ENCODE peak calls at places on chromosomes 3 and 15, in four cellular contexts. One of them, this sample, is unnamed. For H3K79me1, the result is how much of the 10 kb centered on the place peaks cover.

GRCh38 chr3:126851382-126851781 is 131.5 kb upstream of the PLXNA1 start:
- DNase-seq in IMR-90: no peak
- DNase-seq in H9: peak
- DNase-seq in mesenchymal stem cell: no peak
- DNase-seq in this sample: no peak

GRCh38 chr15:75947117-75947516 is 43.4 kb downstream of the FBXO22 start:
- DNase-seq in IMR-90: peak
- DNase-seq in H9: no peak
- DNase-seq in mesenchymal stem cell: peak
- DNase-seq in this sample: peak

GRCh38 chr15:51992953-51993352 is 21.4 kb upstream of the LEO1 start:
- DNase-seq in IMR-90: peak
- DNase-seq in H9: no peak
- DNase-seq in mesenchymal stem cell: no peak
- DNase-seq in this sample: peak

GRCh38 chr3:197183582-197183981 is 114.8 kb downstream of the DLG1 start:
- DNase-seq in IMR-90: no peak
- DNase-seq in H9: peak
- DNase-seq in mesenchymal stem cell: no peak
- DNase-seq in this sample: no peak

GRCh38 chr3:78861156-78861555 is 906.6 kb downstream of the ROBO1 start:
- DNase-seq in IMR-90: no peak
- DNase-seq in H9: no peak
- DNase-seq in mesenchymal stem cell: no peak
- DNase-seq in this sample: no peak

GRCh38 chr3:69842789-69843188 is 103.5 kb downstream of the MITF start:
- DNase-seq in IMR-90: no peak
- DNase-seq in H9: no peak
- DNase-seq in mesenchymal stem cell: no peak
- DNase-seq in this sample: no peak

GRCh38 chr3:70308760-70309159 is 3.7 kb downstream of the MDFIC2 start:
- DNase-seq in IMR-90: peak
- DNase-seq in H9: peak
- DNase-seq in mesenchymal stem cell: no peak
- DNase-seq in this sample: no peak

GRCh38 chr3:42612928-42613327 is 12.4 kb downstream of the NKTR start:
- DNase-seq in IMR-90: no peak
- DNase-seq in H9: no peak
- DNase-seq in mesenchymal stem cell: no peak
- DNase-seq in this sample: no peak

GRCh38 chr15:99961011-99961441 is 227.8 kb upstream of the LYSMD4 start:
- DNase-seq in IMR-90: no peak
- DNase-seq in H9: peak
- DNase-seq in mesenchymal stem cell: peak
- DNase-seq in this sample: no peak

GRCh38 chr3:110391640-110392395 is 679.8 kb upstream of the NECTIN3 start:
- DNase-seq in IMR-90: peak
- DNase-seq in H9: no peak
- DNase-seq in mesenchymal stem cell: peak
- DNase-seq in this sample: no peak

GRCh38 chr15:80010131-80010673 is 39.2 kb upstream of the BCL2A1 start:
- DNase-seq in IMR-90: no peak
- DNase-seq in H9: no peak
- DNase-seq in mesenchymal stem cell: no peak
- DNase-seq in this sample: no peak

GRCh38 chr3:157231071-157231470 is 71.1 kb upstream of the CCNL1 start:
- DNase-seq in IMR-90: peak
- DNase-seq in H9: no peak
- DNase-seq in mesenchymal stem cell: no peak
- DNase-seq in this sample: no peak

GRCh38 chr15:96349034-96349932 is 18.8 kb downstream of the NR2F2 start:
- DNase-seq in IMR-90: no peak
- DNase-seq in H9: no peak
- DNase-seq in mesenchymal stem cell: peak
- DNase-seq in this sample: no peak

GRCh38 chr3:115148142-115148790 is 1.2 kb upstream of the ZBTB20 start:
- DNase-seq in IMR-90: peak
- DNase-seq in H9: no peak
- DNase-seq in mesenchymal stem cell: no peak
- DNase-seq in this sample: no peak

GRCh38 chr15:72725446-72725845 is 39.4 kb downstream of the BBS4 start:
- DNase-seq in IMR-90: no peak
- DNase-seq in H9: no peak
- DNase-seq in mesenchymal stem cell: no peak
- DNase-seq in this sample: no peak

GRCh38 chr15:38699633-38700230 is 135.1 kb upstream of the RASGRP1 start:
- DNase-seq in IMR-90: peak
- DNase-seq in H9: peak
- DNase-seq in mesenchymal stem cell: peak
- DNase-seq in this sample: peak

DNA sequence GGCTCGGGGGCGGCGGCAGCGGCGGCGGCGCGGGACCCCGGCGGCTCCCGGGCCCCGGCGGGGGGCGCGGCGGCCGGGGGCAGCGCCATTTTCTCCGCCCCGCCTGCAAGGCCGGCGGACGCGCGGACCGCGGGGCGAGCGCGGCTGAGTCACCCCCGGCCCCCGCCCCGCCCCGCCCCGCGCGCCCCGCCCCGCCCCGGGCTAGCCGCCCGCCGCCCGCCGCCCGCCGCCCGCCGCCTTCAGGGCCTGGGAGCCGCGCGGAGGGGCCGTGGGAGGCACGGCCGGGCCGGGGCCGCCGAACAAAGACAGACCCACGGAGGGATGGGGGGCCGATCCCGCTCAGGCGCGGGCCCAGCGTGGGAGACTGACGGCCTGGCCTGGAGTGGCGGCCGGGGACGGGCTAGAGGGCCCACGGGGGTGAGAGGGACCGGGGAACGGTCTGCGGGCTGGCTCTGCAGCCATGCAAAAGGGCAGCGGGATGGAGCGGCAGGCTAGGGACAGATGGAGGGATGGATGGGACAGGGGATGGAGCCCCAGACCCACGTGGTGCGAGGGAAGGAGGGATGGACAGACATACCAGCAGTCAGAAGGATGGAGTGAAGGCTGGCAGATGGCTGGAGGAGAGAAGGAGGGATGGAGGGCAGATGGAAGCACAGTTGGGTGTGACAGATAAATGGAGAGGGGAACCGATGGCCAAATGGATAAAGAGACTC is at the start of gene EIF4E3:
- DNase-seq in IMR-90: peak
- DNase-seq in H9: peak
- DNase-seq in mesenchymal stem cell: peak
- DNase-seq in this sample: no peak
- H4K91ac ChIP-seq in IMR-90: peak
- H4K91ac ChIP-seq in H9: no peak
- H4K91ac ChIP-seq in mesenchymal stem cell: peak
- H4K91ac ChIP-seq in this sample: no peak

DNA sequence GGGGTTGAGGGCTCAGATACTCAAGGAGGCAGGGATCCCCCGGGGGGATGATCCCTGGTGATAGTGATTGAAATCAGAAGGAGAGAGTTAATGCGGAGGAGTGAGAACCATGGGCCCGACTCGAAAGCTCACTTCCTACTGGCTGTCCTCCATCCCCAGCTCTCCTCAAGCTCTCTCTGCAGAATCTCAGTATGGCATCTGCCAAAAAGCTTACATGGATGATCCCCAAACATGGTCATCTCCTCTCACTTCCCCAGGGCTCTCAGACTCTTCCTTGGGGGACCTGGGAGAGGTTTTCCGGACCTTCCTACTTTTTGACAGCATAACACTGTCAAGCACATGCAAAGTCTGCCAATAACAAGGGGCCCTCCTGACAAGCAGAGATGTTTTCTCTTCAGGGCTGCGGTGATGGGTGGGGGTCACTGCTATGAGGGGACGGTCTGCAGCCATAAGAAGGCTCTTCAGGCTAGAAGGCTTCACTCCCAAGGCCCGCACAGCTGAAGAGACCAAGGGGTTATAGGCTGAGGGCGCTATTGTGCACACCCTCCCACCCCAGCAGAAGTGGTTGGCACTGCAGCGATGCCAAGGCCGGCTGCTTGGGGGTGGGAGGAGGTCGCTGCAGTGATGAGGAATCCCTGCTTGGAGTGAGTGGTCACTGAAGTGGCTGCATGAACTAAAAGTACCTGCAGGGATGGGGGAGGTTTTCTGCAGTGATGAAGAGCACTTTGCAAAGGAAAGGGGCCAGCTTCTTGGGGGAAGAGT is 828 bp upstream of the VWA5B2 start:
- DNase-seq in IMR-90: no peak
- DNase-seq in H9: no peak
- DNase-seq in mesenchymal stem cell: no peak
- DNase-seq in this sample: no peak
- H3K14ac ChIP-seq in IMR-90: no peak
- H3K14ac ChIP-seq in H9: no peak
- H3K14ac ChIP-seq in mesenchymal stem cell: no peak
- H3K14ac ChIP-seq in this sample: no peak

GRCh38 chr3:46953265-46954010 is 23.1 kb downstream of the CCDC12 start:
- DNase-seq in IMR-90: no peak
- DNase-seq in H9: no peak
- DNase-seq in mesenchymal stem cell: no peak
- DNase-seq in this sample: no peak
- H3K79me1 ChIP-seq in IMR-90: half or more
- H3K79me1 ChIP-seq in H9: under half
- H3K79me1 ChIP-seq in mesenchymal stem cell: under half
- H3K79me1 ChIP-seq in this sample: under half

DNA sequence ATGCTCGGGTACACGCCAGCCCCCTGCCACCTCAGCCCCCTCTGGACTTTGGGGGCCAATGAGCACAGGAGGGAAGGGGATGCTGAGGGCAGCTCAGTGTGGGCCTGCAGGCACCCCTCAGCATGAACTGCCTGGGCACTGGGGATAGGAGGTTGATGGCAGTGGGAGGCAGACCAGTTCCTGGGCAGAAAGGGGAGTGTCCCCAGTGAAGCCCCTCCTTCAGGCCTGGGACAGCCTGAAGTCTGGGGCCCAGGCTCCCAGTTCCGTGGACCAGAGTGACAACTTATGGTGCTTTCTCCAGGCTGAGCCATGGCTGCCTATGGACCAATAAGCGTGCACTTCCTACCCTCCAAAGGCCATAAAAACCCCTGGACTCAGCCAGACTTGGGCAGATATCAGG is 63.3 kb upstream of the IMPG2 start:
- DNase-seq in IMR-90: no peak
- DNase-seq in H9: peak
- DNase-seq in mesenchymal stem cell: no peak
- DNase-seq in this sample: no peak
- H4K91ac ChIP-seq in IMR-90: no peak
- H4K91ac ChIP-seq in H9: no peak
- H4K91ac ChIP-seq in mesenchymal stem cell: peak
- H4K91ac ChIP-seq in this sample: no peak

GRCh38 chr3:102687851-102688555 is 253.2 kb downstream of the ZPLD1 start:
- DNase-seq in IMR-90: no peak
- DNase-seq in H9: no peak
- DNase-seq in mesenchymal stem cell: no peak
- DNase-seq in this sample: no peak
- H3K14ac ChIP-seq in IMR-90: no peak
- H3K14ac ChIP-seq in H9: no peak
- H3K14ac ChIP-seq in mesenchymal stem cell: no peak
- H3K14ac ChIP-seq in this sample: no peak

GRCh38 chr15:66112388-66112787 is 141.2 kb downstream of the MEGF11 start:
- DNase-seq in IMR-90: no peak
- DNase-seq in H9: no peak
- DNase-seq in mesenchymal stem cell: no peak
- DNase-seq in this sample: no peak
- H3K79me1 ChIP-seq in IMR-90: under half
- H3K79me1 ChIP-seq in H9: under half
- H3K79me1 ChIP-seq in mesenchymal stem cell: under half
- H3K79me1 ChIP-seq in this sample: under half

GRCh38 chr15:74300057-74300620 is 64.0 kb downstream of the CCDC33 start:
- DNase-seq in IMR-90: no peak
- DNase-seq in H9: peak
- DNase-seq in mesenchymal stem cell: no peak
- DNase-seq in this sample: peak
- H4K91ac ChIP-seq in IMR-90: no peak
- H4K91ac ChIP-seq in H9: no peak
- H4K91ac ChIP-seq in mesenchymal stem cell: no peak
- H4K91ac ChIP-seq in this sample: no peak

DNA sequence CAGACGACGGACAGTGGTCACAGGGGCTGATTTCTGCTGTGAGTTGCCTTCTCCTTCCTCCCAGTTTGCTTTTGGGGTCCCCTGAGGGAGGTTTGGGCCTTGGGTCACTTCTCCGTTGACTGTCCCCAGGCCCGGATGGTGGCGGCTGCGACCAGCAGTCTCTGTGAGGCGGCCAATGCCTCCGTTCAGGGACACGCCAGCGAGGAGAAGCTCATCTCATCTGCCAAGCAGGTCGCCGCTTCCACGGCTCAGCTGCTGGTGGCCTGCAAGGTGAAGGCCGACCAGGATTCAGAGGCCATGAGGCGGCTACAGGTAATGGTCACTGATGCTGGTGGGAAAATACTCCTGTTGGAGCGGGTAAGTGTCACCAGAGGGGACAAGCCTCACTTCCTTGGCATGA is 206.8 kb upstream of the TPM1 start:
- DNase-seq in IMR-90: no peak
- DNase-seq in H9: no peak
- DNase-seq in mesenchymal stem cell: no peak
- DNase-seq in this sample: no peak
- H3K14ac ChIP-seq in IMR-90: no peak
- H3K14ac ChIP-seq in H9: no peak
- H3K14ac ChIP-seq in mesenchymal stem cell: no peak
- H3K14ac ChIP-seq in this sample: peak